ENCODE peak calls at places on chromosomes 11 and 22, in seven cellular contexts. One of them, this sample, is unnamed.
A peak's percentile ranks its signal among the peaks of the same experiment; 100 is the strongest.

GRCh38 chr11:3042496-3043314 is 14.5 kb downstream of the CARS1 start:
- DNase-seq in DND-41: no peak
- DNase-seq in uterus: no peak
- DNase-seq in bronchial epithelial cell: no peak
- DNase-seq in neural crest cell: no peak
- DNase-seq in left ventricle myocardium inferior: peak; percentile 26
- DNase-seq in thoracic aorta: no peak
- DNase-seq in this sample: no peak

GRCh38 chr11:34162507-34162848 is 57.0 kb downstream of the NAT10 start:
- DNase-seq in DND-41: no peak
- DNase-seq in uterus: no peak
- DNase-seq in bronchial epithelial cell: no peak
- DNase-seq in neural crest cell: no peak
- DNase-seq in left ventricle myocardium inferior: no peak
- DNase-seq in thoracic aorta: no peak
- DNase-seq in this sample: no peak

GRCh38 chr11:69909561-69910518 is 90.6 kb upstream of the FGF3 start:
- DNase-seq in DND-41: peak; percentile 18
- DNase-seq in uterus: no peak
- DNase-seq in bronchial epithelial cell: no peak
- DNase-seq in neural crest cell: peak; percentile 38
- DNase-seq in left ventricle myocardium inferior: no peak
- DNase-seq in thoracic aorta: no peak
- DNase-seq in this sample: no peak

GRCh38 chr11:120810251-120810650 is 213.7 kb upstream of the TBCEL start:
- DNase-seq in DND-41: no peak
- DNase-seq in uterus: no peak
- DNase-seq in bronchial epithelial cell: no peak
- DNase-seq in neural crest cell: no peak
- DNase-seq in left ventricle myocardium inferior: no peak
- DNase-seq in thoracic aorta: no peak
- DNase-seq in this sample: no peak

GRCh38 chr11:133531971-133532651 is at the start of gene OPCML:
- DNase-seq in DND-41: no peak
- DNase-seq in uterus: no peak
- DNase-seq in bronchial epithelial cell: no peak
- DNase-seq in neural crest cell: no peak
- DNase-seq in left ventricle myocardium inferior: no peak
- DNase-seq in thoracic aorta: no peak
- DNase-seq in this sample: no peak

GRCh38 chr11:71563401-71563800 is 2.0 kb upstream of the KRTAP5-10 start:
- DNase-seq in DND-41: peak; percentile 14
- DNase-seq in uterus: no peak
- DNase-seq in bronchial epithelial cell: peak; percentile 59
- DNase-seq in neural crest cell: peak; percentile 25
- DNase-seq in left ventricle myocardium inferior: no peak
- DNase-seq in thoracic aorta: no peak
- DNase-seq in this sample: peak; percentile 58

GRCh38 chr22:35092146-35092805 is 26.3 kb downstream of the ISX start:
- DNase-seq in DND-41: no peak
- DNase-seq in uterus: no peak
- DNase-seq in bronchial epithelial cell: no peak
- DNase-seq in neural crest cell: no peak
- DNase-seq in left ventricle myocardium inferior: no peak
- DNase-seq in thoracic aorta: no peak
- DNase-seq in this sample: no peak

GRCh38 chr11:94183886-94184264 is 55.2 kb downstream of the PANX1 start:
- DNase-seq in DND-41: no peak
- DNase-seq in uterus: peak; percentile 51
- DNase-seq in bronchial epithelial cell: peak; percentile 66
- DNase-seq in neural crest cell: peak; percentile 69
- DNase-seq in left ventricle myocardium inferior: peak; percentile 64
- DNase-seq in thoracic aorta: no peak
- DNase-seq in this sample: peak; percentile 75

GRCh38 chr11:110777765-110778164 is 65.5 kb upstream of the ARHGAP20 start:
- DNase-seq in DND-41: no peak
- DNase-seq in uterus: peak; percentile 18
- DNase-seq in bronchial epithelial cell: peak; percentile 88
- DNase-seq in neural crest cell: no peak
- DNase-seq in left ventricle myocardium inferior: no peak
- DNase-seq in thoracic aorta: no peak
- DNase-seq in this sample: peak; percentile 68

GRCh38 chr11:57560146-57560545 is 7.3 kb downstream of the UBE2L6 start:
- DNase-seq in DND-41: no peak
- DNase-seq in uterus: no peak
- DNase-seq in bronchial epithelial cell: no peak
- DNase-seq in neural crest cell: no peak
- DNase-seq in left ventricle myocardium inferior: no peak
- DNase-seq in thoracic aorta: no peak
- DNase-seq in this sample: no peak

GRCh38 chr22:35567214-35567792 is 26.7 kb downstream of the RASD2 start:
- DNase-seq in DND-41: no peak
- DNase-seq in uterus: no peak
- DNase-seq in bronchial epithelial cell: no peak
- DNase-seq in neural crest cell: no peak
- DNase-seq in left ventricle myocardium inferior: no peak
- DNase-seq in thoracic aorta: no peak
- DNase-seq in this sample: no peak

GRCh38 chr11:67322049-67322448 is 18.7 kb downstream of the SSH3 start:
- DNase-seq in DND-41: no peak
- DNase-seq in uterus: no peak
- DNase-seq in bronchial epithelial cell: no peak
- DNase-seq in neural crest cell: no peak
- DNase-seq in left ventricle myocardium inferior: no peak
- DNase-seq in thoracic aorta: no peak
- DNase-seq in this sample: no peak

GRCh38 chr11:67320011-67320410 is 16.7 kb downstream of the SSH3 start:
- DNase-seq in DND-41: no peak
- DNase-seq in uterus: no peak
- DNase-seq in bronchial epithelial cell: no peak
- DNase-seq in neural crest cell: no peak
- DNase-seq in left ventricle myocardium inferior: no peak
- DNase-seq in thoracic aorta: no peak
- DNase-seq in this sample: no peak

GRCh38 chr11:67320691-67321090 is 17.4 kb downstream of the SSH3 start:
- DNase-seq in DND-41: no peak
- DNase-seq in uterus: no peak
- DNase-seq in bronchial epithelial cell: no peak
- DNase-seq in neural crest cell: no peak
- DNase-seq in left ventricle myocardium inferior: no peak
- DNase-seq in thoracic aorta: no peak
- DNase-seq in this sample: no peak

GRCh38 chr11:67318239-67318555 is 14.9 kb downstream of the SSH3 start:
- DNase-seq in DND-41: no peak
- DNase-seq in uterus: no peak
- DNase-seq in bronchial epithelial cell: no peak
- DNase-seq in neural crest cell: no peak
- DNase-seq in left ventricle myocardium inferior: no peak
- DNase-seq in thoracic aorta: no peak
- DNase-seq in this sample: no peak

GRCh38 chr11:67321313-67321871 is 18.1 kb downstream of the SSH3 start:
- DNase-seq in DND-41: no peak
- DNase-seq in uterus: no peak
- DNase-seq in bronchial epithelial cell: no peak
- DNase-seq in neural crest cell: no peak
- DNase-seq in left ventricle myocardium inferior: no peak
- DNase-seq in thoracic aorta: no peak
- DNase-seq in this sample: no peak
- TF ChIP-seq CTCF in DND-41: no peak
- TF ChIP-seq CTCF in uterus: no peak
- TF ChIP-seq CTCF in bronchial epithelial cell: no peak
- TF ChIP-seq CTCF in neural crest cell: no peak
- TF ChIP-seq CTCF in left ventricle myocardium inferior: no peak
- TF ChIP-seq CTCF in thoracic aorta: no peak
- TF ChIP-seq CTCF in this sample: no peak

GRCh38 chr22:43849731-43850130 is 12.6 kb downstream of the SULT4A1 start:
- DNase-seq in DND-41: no peak
- DNase-seq in uterus: no peak
- DNase-seq in bronchial epithelial cell: no peak
- DNase-seq in neural crest cell: no peak
- DNase-seq in left ventricle myocardium inferior: no peak
- DNase-seq in thoracic aorta: no peak
- DNase-seq in this sample: no peak

GRCh38 chr22:43846966-43847365 is 15.3 kb downstream of the SULT4A1 start:
- DNase-seq in DND-41: no peak
- DNase-seq in uterus: no peak
- DNase-seq in bronchial epithelial cell: no peak
- DNase-seq in neural crest cell: no peak
- DNase-seq in left ventricle myocardium inferior: no peak
- DNase-seq in thoracic aorta: no peak
- DNase-seq in this sample: no peak

GRCh38 chr22:43847376-43848289 is 14.7 kb downstream of the SULT4A1 start:
- DNase-seq in DND-41: no peak
- DNase-seq in uterus: no peak
- DNase-seq in bronchial epithelial cell: no peak
- DNase-seq in neural crest cell: no peak
- DNase-seq in left ventricle myocardium inferior: no peak
- DNase-seq in thoracic aorta: no peak
- DNase-seq in this sample: no peak

GRCh38 chr22:43850529-43850928 is 11.8 kb downstream of the SULT4A1 start:
- DNase-seq in DND-41: no peak
- DNase-seq in uterus: no peak
- DNase-seq in bronchial epithelial cell: no peak
- DNase-seq in neural crest cell: no peak
- DNase-seq in left ventricle myocardium inferior: no peak
- DNase-seq in thoracic aorta: no peak
- DNase-seq in this sample: no peak

GRCh38 chr22:43848366-43849171 is 13.7 kb downstream of the SULT4A1 start:
- DNase-seq in DND-41: no peak
- DNase-seq in uterus: no peak
- DNase-seq in bronchial epithelial cell: peak; percentile 8
- DNase-seq in neural crest cell: no peak
- DNase-seq in left ventricle myocardium inferior: peak; percentile 36
- DNase-seq in thoracic aorta: no peak
- DNase-seq in this sample: peak; percentile 13
- TF ChIP-seq CTCF in DND-41: no peak
- TF ChIP-seq CTCF in uterus: peak; percentile 12
- TF ChIP-seq CTCF in bronchial epithelial cell: peak; percentile 62
- TF ChIP-seq CTCF in neural crest cell: peak; percentile 56
- TF ChIP-seq CTCF in left ventricle myocardium inferior: peak; percentile 64
- TF ChIP-seq CTCF in thoracic aorta: no peak
- TF ChIP-seq CTCF in this sample: peak; percentile 18

DNA sequence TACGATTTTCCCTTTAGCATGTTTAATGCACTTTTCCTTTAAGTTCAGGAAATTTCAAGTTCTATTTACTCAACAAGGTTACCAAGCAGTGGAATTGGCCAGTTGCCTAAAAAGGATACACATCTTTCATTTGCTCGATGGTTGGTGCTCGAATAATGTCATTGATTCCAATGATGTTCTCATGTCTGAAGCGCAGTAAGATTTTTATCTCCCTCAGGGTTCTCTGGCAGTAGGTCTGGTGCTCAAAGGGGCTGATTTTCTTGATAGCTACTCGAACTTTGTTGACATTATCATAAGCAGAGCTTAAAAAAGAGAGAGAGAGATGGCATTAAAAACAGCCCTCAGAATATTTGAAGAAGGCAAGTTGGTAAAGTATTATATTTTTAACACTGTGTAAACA is 59.9 kb downstream of the MAPK1 start:
- DNase-seq in DND-41: no peak
- DNase-seq in uterus: no peak
- DNase-seq in bronchial epithelial cell: peak; percentile 22
- DNase-seq in neural crest cell: no peak
- DNase-seq in left ventricle myocardium inferior: no peak
- DNase-seq in thoracic aorta: no peak
- DNase-seq in this sample: no peak
- TF ChIP-seq CTCF in DND-41: no peak
- TF ChIP-seq CTCF in uterus: no peak
- TF ChIP-seq CTCF in bronchial epithelial cell: no peak
- TF ChIP-seq CTCF in neural crest cell: no peak
- TF ChIP-seq CTCF in left ventricle myocardium inferior: no peak
- TF ChIP-seq CTCF in thoracic aorta: no peak
- TF ChIP-seq CTCF in this sample: no peak

DNA sequence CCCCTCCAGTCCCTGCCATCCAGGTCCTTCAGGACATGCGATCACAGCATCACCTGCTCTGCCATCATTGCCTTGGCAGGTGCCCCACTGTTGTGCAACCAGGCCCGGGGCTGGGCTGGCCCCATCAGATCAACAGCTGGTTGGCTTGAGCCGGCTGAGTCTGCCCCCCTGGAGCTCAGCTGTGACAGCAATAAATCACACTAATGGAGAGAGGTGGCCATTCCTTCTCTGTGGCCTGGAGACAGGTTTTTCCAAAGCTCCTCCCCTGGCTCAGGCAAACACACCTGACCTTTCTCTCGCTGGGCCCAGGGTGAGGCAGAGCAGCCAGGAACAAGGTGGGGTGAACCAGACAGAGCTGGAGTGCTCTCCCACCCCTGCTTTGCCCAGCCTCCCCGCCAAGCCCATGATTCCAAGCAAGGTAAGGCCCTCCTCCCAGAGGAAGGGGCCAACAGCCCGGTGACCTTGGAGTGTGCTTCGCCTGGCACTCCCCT is 8.9 kb upstream of the FXYD2 start:
- DNase-seq in DND-41: no peak
- DNase-seq in uterus: peak; percentile 34
- DNase-seq in bronchial epithelial cell: no peak
- DNase-seq in neural crest cell: no peak
- DNase-seq in left ventricle myocardium inferior: no peak
- DNase-seq in thoracic aorta: no peak
- DNase-seq in this sample: peak; percentile 75
- TF ChIP-seq CTCF in DND-41: no peak
- TF ChIP-seq CTCF in uterus: no peak
- TF ChIP-seq CTCF in bronchial epithelial cell: no peak
- TF ChIP-seq CTCF in neural crest cell: no peak
- TF ChIP-seq CTCF in left ventricle myocardium inferior: no peak
- TF ChIP-seq CTCF in thoracic aorta: no peak
- TF ChIP-seq CTCF in this sample: no peak

DNA sequence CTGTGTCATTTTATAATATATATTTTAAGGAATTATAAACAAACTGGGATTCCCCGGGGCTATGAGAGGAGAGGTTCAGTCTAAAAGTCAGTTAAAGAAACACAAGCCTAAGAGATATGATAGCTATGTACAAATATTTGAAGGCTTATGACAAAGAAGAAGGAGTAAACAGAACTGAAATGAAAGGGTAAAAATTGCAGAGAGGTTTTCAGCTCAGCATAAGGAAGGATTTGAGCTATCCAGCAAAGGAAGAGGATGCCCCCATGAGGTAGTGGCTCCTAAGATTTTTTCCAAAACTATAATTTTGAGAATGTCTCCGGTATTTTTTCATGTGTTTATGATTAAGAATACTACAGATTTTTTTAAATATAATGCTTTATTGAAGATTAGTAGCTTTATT is 57.9 kb upstream of the ANGPTL5 start:
- DNase-seq in DND-41: no peak
- DNase-seq in uterus: no peak
- DNase-seq in bronchial epithelial cell: no peak
- DNase-seq in neural crest cell: no peak
- DNase-seq in left ventricle myocardium inferior: no peak
- DNase-seq in thoracic aorta: no peak
- DNase-seq in this sample: no peak
- TF ChIP-seq CTCF in DND-41: no peak
- TF ChIP-seq CTCF in uterus: no peak
- TF ChIP-seq CTCF in bronchial epithelial cell: no peak
- TF ChIP-seq CTCF in neural crest cell: no peak
- TF ChIP-seq CTCF in left ventricle myocardium inferior: no peak
- TF ChIP-seq CTCF in thoracic aorta: no peak
- TF ChIP-seq CTCF in this sample: no peak

This sample was measured in MCF 10A.